ENCODE peak calls at places on chromosome 10, in six cellular contexts. W is PC-9, B is astrocyte, G is cardiac muscle cell, S is fibroblast of mammary gland, Y is H7. E is an unnamed sample.

GRCh38 chr10:6052247-6053221 is 9.6 kb downstream of the IL2RA start:
- DNase-seq in W (peak; percentile 71), B (no peak), G (no peak), S (no peak), Y (no peak), E (no peak)

GRCh38 chr10:86960003-86960862 is 1.8 kb downstream of the SNCG start:
- DNase-seq in W (peak; percentile 69), B (no peak), G (peak; percentile 81), S (peak; percentile 78), Y (peak; percentile 96), E (no peak)

GRCh38 chr10:31956200-31956946 is 27.7 kb upstream of the ARHGAP12 start:
- DNase-seq in W (no peak), B (no peak), G (no peak), S (no peak), Y (no peak), E (no peak)

GRCh38 chr10:29130190-29130673 is 158.6 kb upstream of the LYZL1 start:
- DNase-seq in W (peak; percentile 59), B (no peak), G (peak; percentile 66), S (peak; percentile 30), Y (peak; percentile 53), E (no peak)

GRCh38 chr10:11168423-11169100 is 150.9 kb downstream of the CELF2 start:
- DNase-seq in W (no peak), B (no peak), G (no peak), S (no peak), Y (no peak), E (no peak)

GRCh38 chr10:110403593-110403992 is 94.1 kb upstream of the DUSP5 start:
- DNase-seq in W (no peak), B (no peak), G (no peak), S (no peak), Y (no peak), E (no peak)

GRCh38 chr10:31927597-31928530 is 767 bp downstream of the ARHGAP12 start:
- DNase-seq in W (peak; percentile 34), B (peak; percentile 43), G (peak; percentile 43), S (peak; percentile 35), Y (peak; percentile 88), E (peak; percentile 84)

GRCh38 chr10:71234017-71234894 is 21.9 kb downstream of the UNC5B start:
- DNase-seq in W (no peak), B (no peak), G (no peak), S (no peak), Y (no peak), E (no peak)

GRCh38 chr10:10647331-10647730 is 370.3 kb upstream of the CELF2 start:
- DNase-seq in W (no peak), B (no peak), G (no peak), S (peak; percentile 55), Y (no peak), E (no peak)

DNA sequence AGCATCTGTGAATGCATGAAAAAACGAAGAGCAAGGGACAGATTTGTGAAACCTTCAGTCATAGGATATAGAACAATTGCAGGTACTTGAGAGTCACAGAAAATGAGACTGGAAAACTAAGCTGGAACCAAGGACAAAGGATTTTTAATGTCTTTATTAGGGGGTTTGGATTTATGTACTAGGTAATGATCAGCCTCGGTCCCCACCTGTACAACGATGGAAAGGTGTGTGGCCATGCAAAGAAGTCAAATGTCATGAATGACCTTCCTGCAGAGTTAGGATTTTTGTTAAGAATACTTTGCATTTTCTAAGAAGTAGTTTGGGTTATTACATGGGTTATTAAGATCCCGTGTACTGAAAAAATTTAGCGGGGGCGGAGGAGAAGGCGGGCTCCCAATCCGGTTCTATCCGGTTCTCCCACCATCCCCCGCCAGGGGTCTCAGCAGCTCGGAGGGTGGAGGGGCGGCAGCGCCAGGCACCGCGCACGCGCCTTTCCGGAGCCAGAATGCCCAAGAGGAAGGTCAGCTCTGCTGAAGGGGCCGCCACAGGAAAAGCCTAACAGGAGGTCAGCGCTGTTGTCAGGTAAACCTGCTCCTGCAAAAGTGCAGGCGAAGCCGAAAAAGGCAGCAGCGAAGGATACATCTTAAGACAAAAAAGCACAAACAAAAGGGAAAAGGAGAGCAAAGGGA is 327.5 kb upstream of the PLXDC2 start:
- DNase-seq in W (no peak), B (no peak), G (peak; percentile 65), S (peak; percentile 14), Y (peak; percentile 81), E (peak; percentile 83)
- H3K4me3 ChIP-seq in W (no peak overlapping the region), B (no peak overlapping the region), G (no peak overlapping the region), S (peak overlapping the region; percentile 16), Y (no peak overlapping the region), E (no peak overlapping the region)

GRCh38 chr10:123890246-123890645 is 1.4 kb downstream of the CPXM2 start:
- DNase-seq in W (no peak), B (no peak), G (no peak), S (no peak), Y (no peak), E (no peak)
- H3K4me3 ChIP-seq in W (no peak overlapping the region), B (no peak overlapping the region), G (no peak overlapping the region), S (no peak overlapping the region), Y (no peak overlapping the region), E (no peak overlapping the region)

DNA sequence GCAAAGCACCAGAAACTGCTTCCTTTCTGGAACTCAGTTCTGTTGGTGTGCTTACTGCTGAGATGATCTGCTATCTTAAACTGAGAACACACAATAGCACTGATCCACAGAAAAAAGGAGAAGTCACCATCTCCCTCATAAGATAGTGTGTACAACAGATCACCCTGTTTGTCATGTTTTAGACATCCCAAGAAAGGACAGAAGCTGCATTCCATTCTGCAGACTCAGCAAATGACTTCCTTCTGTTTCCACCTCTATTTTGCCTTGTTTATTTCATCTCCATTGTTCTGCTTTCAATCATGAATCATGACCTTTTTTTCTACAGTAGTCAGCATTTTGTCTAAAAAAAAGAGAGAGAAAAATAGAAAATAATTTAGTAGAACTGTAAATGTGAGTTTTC is 115.7 kb downstream of the HTR7 start:
- DNase-seq in W (no peak), B (peak; percentile 56), G (peak; percentile 32), S (peak; percentile 68), Y (no peak), E (no peak)
- H3K4me3 ChIP-seq in W (no peak overlapping the region), B (no peak overlapping the region), G (no peak overlapping the region), S (no peak overlapping the region), Y (no peak overlapping the region), E (no peak overlapping the region)

GRCh38 chr10:132492323-132493035 is 45.1 kb upstream of the INPP5A start:
- DNase-seq in W (no peak), B (no peak), G (peak; percentile 27), S (no peak), Y (no peak), E (peak; percentile 48)
- H3K4me3 ChIP-seq in W (no peak overlapping the region), B (no peak overlapping the region), G (no peak overlapping the region), S (no peak overlapping the region), Y (no peak overlapping the region), E (no peak overlapping the region)